ENCODE peak calls at places on chromosome 15, in nine cellular contexts. A is Peyer's patch, R is endothelial cell of umbilical vein, O is HepG2, G is OCI-LY7, N is colonic mucosa, U is mesendoderm, T is SJSA1, X is pancreas. M is an unnamed sample.

GRCh38 chr15:31278544-31279220 is 48.0 kb upstream of the KLF13 start:
- DNase-seq in N (peak), X (no peak), U (no peak), R (no peak), T (no peak), A (no peak), G (no peak), O (no peak), M (no peak)

GRCh38 chr15:97995881-97996603 is 35.5 kb downstream of the ARRDC4 start:
- DNase-seq in N (peak), R (peak), X (no peak), A (no peak), T (no peak), U (peak), G (peak), O (no peak), M (no peak)

GRCh38 chr15:97143847-97144711 is 813.6 kb downstream of the NR2F2 start:
- DNase-seq in T (no peak), X (no peak), N (no peak), U (no peak), R (no peak), A (no peak), O (no peak), G (no peak), M (no peak)

GRCh38 chr15:73139416-73140082 is 87.3 kb downstream of the NEO1 start:
- DNase-seq in X (no peak), G (no peak), T (no peak), O (no peak), R (no peak), U (no peak), A (no peak), N (no peak), M (no peak)

GRCh38 chr15:81336568-81336967 is 12.6 kb upstream of the STARD5 start:
- DNase-seq in T (no peak), N (no peak), O (peak), A (peak), R (peak), U (peak), X (no peak), G (peak), M (no peak)

GRCh38 chr15:38528279-38528678 is 36.3 kb downstream of the RASGRP1 start:
- DNase-seq in A (no peak), X (no peak), U (no peak), R (peak), O (no peak), G (no peak), N (no peak), T (no peak), M (no peak)

GRCh38 chr15:89361451-89362202 is 27.0 kb upstream of the POLG start:
- DNase-seq in R (peak), N (peak), U (peak), T (peak), X (peak), O (peak), G (no peak), A (no peak), M (peak)

GRCh38 chr15:48402778-48403177 is 71.5 kb downstream of the DUT start:
- DNase-seq in O (no peak), A (no peak), T (no peak), U (no peak), R (peak), G (no peak), X (no peak), N (no peak), M (no peak)

GRCh38 chr15:61415617-61416120 is 186.6 kb upstream of the RORA start:
- DNase-seq in T (no peak), U (no peak), O (no peak), X (no peak), A (no peak), N (no peak), R (no peak), G (no peak), M (no peak)

GRCh38 chr15:101652783-101653430 is 726 bp upstream of the TM2D3 start:
- DNase-seq in G (no peak), N (no peak), T (peak), X (no peak), A (no peak), U (peak), O (no peak), R (no peak), M (peak)

GRCh38 chr15:79863886-79864285 is 32.9 kb downstream of the MTHFS start:
- DNase-seq in U (no peak), T (no peak), X (no peak), G (no peak), A (no peak), R (peak), O (no peak), N (no peak), M (no peak)

GRCh38 chr15:46039703-46040102 is 404.9 kb downstream of the SQOR start:
- DNase-seq in O (no peak), N (no peak), A (no peak), G (no peak), X (no peak), T (no peak), U (no peak), R (no peak), M (no peak)

GRCh38 chr15:31471731-31472430 is 145.2 kb downstream of the KLF13 start:
- DNase-seq in X (no peak), T (peak), A (peak), R (no peak), N (no peak), U (no peak), O (no peak), G (no peak), M (no peak)

GRCh38 chr15:74742422-74742821 is 6.2 kb upstream of the CYP1A2 start:
- DNase-seq in G (no peak), X (no peak), A (no peak), U (no peak), O (no peak), R (no peak), N (no peak), T (no peak), M (no peak)

GRCh38 chr15:99010743-99011142 is 3.2 kb upstream of the PGPEP1L start:
- DNase-seq in R (no peak), N (no peak), G (no peak), U (no peak), O (no peak), A (no peak), T (peak), X (no peak), M (no peak)

GRCh38 chr15:89828324-89829145 is 13.9 kb upstream of the ANPEP start:
- DNase-seq in X (peak), T (no peak), G (no peak), U (peak), N (peak), O (no peak), R (no peak), A (no peak), M (no peak)

GRCh38 chr15:40252438-40253178 is 13.7 kb downstream of the PAK6 start:
- DNase-seq in A (no peak), G (no peak), U (no peak), N (peak), X (peak), R (peak), T (no peak), O (no peak), M (no peak)

GRCh38 chr15:25535866-25536265 is 97.0 kb upstream of the UBE3A start:
- DNase-seq in T (no peak), X (no peak), R (no peak), A (no peak), O (no peak), G (no peak), N (no peak), U (no peak), M (no peak)

GRCh38 chr15:40731034-40731433 is 24.0 kb downstream of the RMDN3 start:
- DNase-seq in T (no peak), R (peak), A (no peak), G (no peak), N (no peak), X (no peak), O (no peak), U (peak), M (no peak)

GRCh38 chr15:78937132-78937739 is 7.6 kb downstream of the CTSH start:
- DNase-seq in A (no peak), R (peak), N (no peak), X (no peak), T (no peak), U (no peak), O (no peak), G (no peak), M (no peak)

GRCh38 chr15:31435891-31436628 is 109.4 kb downstream of the KLF13 start:
- DNase-seq in R (no peak), A (peak), U (no peak), G (peak), T (no peak), X (no peak), N (peak), O (no peak), M (no peak)

GRCh38 chr15:68415501-68416157 is 16.3 kb downstream of the ITGA11 start:
- DNase-seq in X (no peak), A (no peak), R (no peak), G (no peak), U (no peak), N (peak), T (no peak), O (no peak), M (no peak)

GRCh38 chr15:57752840-57753239 is 46.3 kb downstream of the POLR2M start:
- DNase-seq in A (no peak), N (no peak), T (no peak), G (no peak), O (no peak), X (no peak), R (no peak), U (no peak), M (no peak)

GRCh38 chr15:57751177-57751800 is 44.8 kb downstream of the POLR2M start:
- DNase-seq in O (peak), N (no peak), T (no peak), A (no peak), G (peak), U (peak), X (no peak), R (peak), M (peak)

GRCh38 chr15:57746752-57747151 is 40.2 kb downstream of the POLR2M start:
- DNase-seq in O (no peak), X (no peak), T (no peak), U (no peak), G (no peak), N (no peak), R (no peak), A (no peak), M (no peak)

GRCh38 chr15:57747206-57747605 is 40.7 kb downstream of the POLR2M start:
- DNase-seq in R (no peak), T (peak), X (no peak), G (no peak), A (no peak), U (no peak), O (no peak), N (no peak), M (no peak)

GRCh38 chr15:57752426-57752825 is 45.9 kb downstream of the POLR2M start:
- DNase-seq in X (no peak), G (no peak), U (peak), A (no peak), N (no peak), O (no peak), R (no peak), T (no peak), M (no peak)
- H3K27ac ChIP-seq in X (no peak), G (no peak), U (no peak), A (no peak), N (no peak), O (no peak), R (no peak), T (no peak), M (no peak)

GRCh38 chr15:36884404-36885335 is 215.7 kb downstream of the MEIS2 start:
- DNase-seq in U (no peak), T (no peak), R (no peak), N (no peak), G (no peak), O (no peak), X (no peak), A (no peak), M (no peak)

GRCh38 chr15:36885709-36886108 is 214.6 kb downstream of the MEIS2 start:
- DNase-seq in O (no peak), A (no peak), R (no peak), N (no peak), G (no peak), X (no peak), T (no peak), U (no peak), M (no peak)

GRCh38 chr15:36888018-36888992 is 212.0 kb downstream of the MEIS2 start:
- DNase-seq in T (no peak), A (no peak), G (no peak), N (no peak), O (no peak), U (peak), X (no peak), R (no peak), M (no peak)

GRCh38 chr15:36886135-36887011 is 214.0 kb downstream of the MEIS2 start:
- DNase-seq in G (no peak), U (no peak), R (no peak), T (no peak), X (no peak), N (no peak), O (no peak), A (no peak), M (no peak)

DNA sequence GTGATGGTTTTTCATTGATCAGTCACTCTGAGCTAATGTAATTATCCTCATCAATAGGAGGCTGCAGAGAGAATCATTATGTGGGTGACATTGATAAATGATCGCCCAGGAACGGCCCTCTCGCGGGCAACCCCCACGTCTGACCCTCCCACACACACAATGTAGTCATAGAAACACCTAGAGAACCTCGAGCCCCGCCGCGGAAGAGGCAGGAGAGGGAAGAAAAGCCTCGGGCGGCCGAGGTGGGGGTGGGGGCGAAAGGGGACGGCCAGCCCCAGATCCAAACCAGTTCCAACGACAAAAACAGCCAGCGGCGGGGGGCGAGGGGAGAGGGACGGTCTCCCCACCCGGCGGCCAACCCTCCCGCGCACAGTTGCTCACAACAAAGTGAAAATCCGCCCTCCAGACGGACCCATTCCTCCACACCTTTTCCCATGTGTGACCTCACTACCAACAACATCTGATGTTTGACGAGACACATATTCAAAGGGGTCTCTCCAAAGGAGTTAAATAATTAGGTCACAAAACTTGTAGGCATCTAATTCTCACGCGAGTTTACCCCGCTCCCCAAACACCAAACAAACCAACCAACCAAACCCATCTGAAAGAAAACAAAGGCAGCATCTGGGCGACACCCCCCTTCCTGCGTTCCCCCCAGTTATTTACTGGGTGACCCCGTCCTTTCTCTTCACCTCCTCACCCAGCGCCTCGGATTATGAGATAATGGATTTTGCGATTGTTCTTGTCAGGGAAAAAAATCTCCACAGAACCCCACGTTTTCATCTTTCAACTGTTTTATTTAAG is 212.9 kb downstream of the MEIS2 start:
- DNase-seq in O (no peak), N (no peak), R (no peak), X (no peak), A (no peak), T (no peak), G (no peak), U (peak), M (no peak)
- H3K27ac ChIP-seq in O (no peak), N (no peak), R (no peak), X (no peak), A (no peak), T (no peak), G (no peak), U (no peak), M (peak)

GRCh38 chr15:59647085-59647484 is 10.2 kb downstream of the GTF2A2 start:
- DNase-seq in T (no peak), A (no peak), G (no peak), X (no peak), O (no peak), R (no peak), U (no peak), N (no peak), M (no peak)
- H3K27ac ChIP-seq in T (no peak), A (no peak), G (no peak), X (no peak), O (no peak), R (no peak), U (no peak), N (no peak), M (no peak)

GRCh38 chr15:94028121-94028520 is 203.2 kb upstream of the MCTP2 start:
- DNase-seq in T (no peak), R (no peak), U (no peak), O (no peak), A (no peak), N (no peak), X (no peak), G (no peak), M (no peak)
- H3K27ac ChIP-seq in T (peak), R (no peak), U (no peak), O (no peak), A (no peak), N (no peak), X (no peak), G (no peak), M (no peak)

GRCh38 chr15:59595434-59595915 is 16.1 kb upstream of the GCNT3 start:
- DNase-seq in O (peak), N (peak), X (no peak), A (no peak), R (no peak), U (no peak), G (no peak), T (no peak), M (no peak)
- H3K27ac ChIP-seq in O (peak), N (peak), X (peak), A (peak), R (no peak), U (no peak), G (no peak), T (no peak), M (no peak)

DNA sequence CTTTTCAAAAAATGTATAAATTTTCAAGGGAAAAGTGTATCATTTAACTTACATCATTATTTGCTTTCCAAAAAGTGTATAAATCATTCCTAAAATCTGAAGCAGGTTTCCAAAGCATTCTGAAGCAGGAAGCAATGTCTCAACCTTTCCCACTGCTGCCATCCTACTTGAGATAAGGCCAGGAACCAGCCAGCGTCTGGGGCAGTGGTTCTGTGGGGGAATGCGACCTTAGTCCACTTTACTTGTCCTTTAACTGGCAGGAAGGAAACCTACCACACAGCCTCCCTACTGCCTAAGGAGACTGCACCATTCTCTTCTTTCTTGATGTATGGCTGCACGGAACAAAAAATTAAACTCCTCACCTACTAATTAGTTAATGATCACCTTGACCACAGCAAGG is 3.7 kb downstream of the SORD start:
- DNase-seq in X (no peak), R (peak), O (no peak), G (no peak), T (no peak), U (peak), A (no peak), N (no peak), M (no peak)
- H3K27ac ChIP-seq in X (no peak), R (no peak), O (no peak), G (no peak), T (no peak), U (no peak), A (no peak), N (no peak), M (no peak)